ENCODE peak calls at places on chromosomes 5 and 9, in ten cellular contexts. C is sigmoid colon, Z is right lobe of liver, H is heart left ventricle, L is uterus, N is adrenal gland, B is IMR-90, F is testis, U is tibial nerve, I is A549. G is an unnamed sample.

GRCh38 chr9:132627120-132627519 is 42.7 kb downstream of the DDX31 start:
- DNase-seq in F (no peak), U (no peak), H (no peak), B (no peak), C (no peak), N (no peak), Z (no peak), L (no peak), I (peak), G (no peak)

GRCh38 chr5:168327994-168328393 is 36.5 kb downstream of the WWC1 start:
- DNase-seq in B (peak), H (no peak), Z (no peak), F (no peak), N (no peak), I (no peak), U (no peak), L (no peak), C (no peak), G (no peak)

GRCh38 chr5:31113101-31113500 is 80.4 kb upstream of the CDH6 start:
- DNase-seq in F (no peak), N (no peak), U (no peak), H (no peak), Z (no peak), C (no peak), B (peak), I (no peak), L (no peak), G (no peak)

GRCh38 chr5:143094087-143094511 is 309.4 kb downstream of the NR3C1 start:
- DNase-seq in L (no peak), Z (no peak), N (no peak), C (no peak), U (no peak), F (no peak), I (no peak), B (peak), H (no peak), G (no peak)

GRCh38 chr5:179530069-179530998 is 20.0 kb upstream of the RUFY1 start:
- DNase-seq in I (peak), B (no peak), L (peak), F (peak), N (peak), Z (peak), H (peak), U (no peak), C (peak), G (peak)

GRCh38 chr5:126527158-126527557 is 67.9 kb downstream of the ALDH7A1 start:
- DNase-seq in Z (no peak), F (no peak), L (no peak), N (no peak), U (no peak), I (no peak), H (no peak), C (no peak), B (no peak), G (no peak)

GRCh38 chr9:78073722-78074121 is 42.1 kb upstream of the GNAQ start:
- DNase-seq in Z (no peak), I (no peak), U (no peak), F (no peak), N (no peak), C (no peak), B (no peak), H (no peak), L (no peak), G (no peak)

GRCh38 chr5:88786217-88786560 is 96.8 kb downstream of the MEF2C start:
- DNase-seq in B (no peak), L (no peak), I (no peak), U (no peak), H (no peak), N (no peak), Z (no peak), C (no peak), F (no peak), G (no peak)

GRCh38 chr5:146789712-146790660 is 88.6 kb downstream of the PPP2R2B start:
- DNase-seq in H (no peak), F (no peak), L (no peak), B (no peak), U (no peak), N (no peak), Z (no peak), I (no peak), C (no peak), G (no peak)

GRCh38 chr9:127192744-127193143 is 70.3 kb upstream of the ANGPTL2 start:
- DNase-seq in N (peak), B (no peak), L (no peak), F (no peak), Z (no peak), H (no peak), C (no peak), I (no peak), U (no peak), G (no peak)

GRCh38 chr5:32020271-32020670 is 153.8 kb downstream of the GOLPH3 start:
- DNase-seq in Z (no peak), C (no peak), I (no peak), L (no peak), N (no peak), H (no peak), U (no peak), B (no peak), F (no peak), G (no peak)

GRCh38 chr5:474826-475661 is 32.1 kb downstream of the EXOC3 start:
- DNase-seq in N (no peak), H (no peak), U (no peak), L (no peak), B (peak), Z (peak), F (no peak), C (peak), I (peak), G (no peak)

GRCh38 chr9:89022071-89022721 is 30.9 kb downstream of the S1PR3 start:
- DNase-seq in B (peak), F (no peak), L (no peak), N (no peak), C (no peak), Z (no peak), H (no peak), I (no peak), U (no peak), G (peak)

GRCh38 chr9:130423272-130423671 is 21.5 kb upstream of the ASS1 start:
- DNase-seq in L (no peak), U (no peak), F (no peak), B (no peak), H (peak), I (no peak), Z (no peak), N (no peak), C (peak), G (no peak)

GRCh38 chr5:153489611-153490010 is 859 bp upstream of the GRIA1 start:
- DNase-seq in B (peak), Z (no peak), H (no peak), C (no peak), N (no peak), F (no peak), I (no peak), L (no peak), U (no peak), G (no peak)

GRCh38 chr5:40877371-40877988 is 31.8 kb upstream of the C7 start:
- DNase-seq in U (no peak), L (no peak), N (no peak), F (no peak), C (no peak), H (no peak), I (no peak), Z (no peak), B (no peak), G (no peak)

GRCh38 chr5:125384071-125384470 is 637.6 kb upstream of the ZNF608 start:
- DNase-seq in Z (no peak), C (no peak), F (no peak), B (no peak), H (no peak), L (no peak), I (no peak), N (no peak), U (no peak), G (no peak)

GRCh38 chr5:65102826-65103673 is 334.3 kb downstream of the CWC27 start:
- DNase-seq in B (peak), Z (peak), C (peak), U (peak), F (peak), H (peak), L (peak), I (peak), N (peak), G (peak)
- TF ChIP-seq POLR2A in B (no peak), Z (peak), C (no peak), U (no peak), F (no peak), H (peak), L (no peak), I (peak), N (peak), G (no peak)

DNA sequence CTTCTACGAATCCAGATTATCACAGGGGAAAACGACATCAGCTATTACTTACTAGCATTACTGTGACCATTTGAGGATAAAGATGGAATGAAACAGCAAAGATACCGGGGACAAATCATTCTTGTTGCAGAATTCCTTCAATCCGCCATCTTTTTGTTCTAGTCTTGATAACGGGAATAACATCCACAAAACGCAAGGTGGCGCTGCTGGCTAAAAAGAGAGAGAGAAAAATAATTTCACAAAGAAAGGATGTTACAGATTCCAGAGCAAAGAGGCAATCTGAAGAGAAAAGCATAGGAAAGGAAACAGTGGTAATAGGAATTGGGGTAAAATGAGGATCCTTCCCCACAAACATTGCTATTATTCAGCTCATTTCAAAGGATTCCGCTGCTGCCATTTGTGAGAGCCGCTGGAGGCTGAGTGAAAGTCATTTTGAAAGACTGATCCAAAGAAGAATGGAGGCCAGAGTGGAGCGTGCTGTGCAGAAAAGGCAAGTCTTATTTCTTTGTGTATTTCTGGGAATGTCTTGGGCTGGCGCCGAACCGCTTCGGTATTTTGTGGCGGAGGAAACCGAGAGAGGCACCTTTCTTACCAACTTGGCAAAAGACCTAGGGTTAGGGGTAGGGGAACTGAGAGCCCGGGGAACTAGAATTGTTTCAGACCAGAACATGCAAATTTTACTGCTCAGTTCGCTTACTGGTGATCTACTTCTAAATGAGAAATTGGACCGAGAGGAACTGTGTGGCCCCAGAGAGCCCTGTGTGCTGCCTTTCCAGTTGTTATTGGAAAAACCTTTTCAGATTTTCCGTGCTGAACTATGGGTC is at the start of gene PCDHB7:
- DNase-seq in N (no peak), H (no peak), L (peak), C (no peak), B (peak), Z (no peak), I (peak), F (peak), U (no peak), G (no peak)
- TF ChIP-seq CTCF in N (peak), H (peak), L (no peak), C (peak), B (peak), Z (peak), I (no peak), F (peak), U (no peak), G (no peak)

GRCh38 chr5:180802325-180803180 is at the start of gene MGAT1:
- DNase-seq in F (peak), N (peak), H (peak), B (peak), I (peak), L (peak), U (peak), C (peak), Z (peak), G (peak)
- TF ChIP-seq POLR2A in F (peak), N (peak), H (peak), B (peak), I (peak), L (peak), U (peak), C (peak), Z (peak), G (no peak)

DNA sequence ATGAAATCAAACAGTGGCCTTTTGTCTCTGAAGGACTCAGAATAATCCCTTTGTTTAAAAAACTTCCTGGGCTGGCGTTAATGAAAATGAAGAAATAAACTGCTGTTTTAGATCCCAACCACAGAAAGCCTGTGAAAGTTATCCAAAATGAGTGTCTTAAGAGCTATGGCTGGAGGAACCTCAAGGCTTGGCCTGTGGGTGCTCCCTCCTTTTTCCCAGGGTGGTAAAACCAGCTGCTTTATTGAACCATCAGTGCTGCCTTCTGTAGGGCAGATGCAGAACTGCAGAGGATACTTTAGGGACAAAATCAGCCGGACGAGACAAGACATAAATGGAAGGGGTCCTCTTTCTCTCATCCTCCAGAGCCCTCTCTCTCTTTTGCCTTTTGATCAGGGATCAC is 100.9 kb downstream of the SMARCA2 start:
- DNase-seq in L (no peak), C (no peak), F (peak), N (no peak), H (no peak), I (peak), U (no peak), Z (no peak), B (no peak), G (no peak)
- TF ChIP-seq CTCF in L (no peak), C (no peak), F (peak), N (peak), H (peak), I (peak), U (no peak), Z (peak), B (peak), G (no peak)

GRCh38 chr5:178153530-178154340 is at the start of gene NHP2:
- DNase-seq in U (peak), N (peak), Z (peak), C (peak), H (peak), B (peak), I (peak), L (peak), F (peak), G (peak)
- TF ChIP-seq POLR2A in U (no peak), N (peak), Z (peak), C (peak), H (peak), B (peak), I (peak), L (no peak), F (no peak), G (no peak)

GRCh38 chr5:92659246-92659645 is 921.8 kb downstream of the NR2F1-AS1 start:
- DNase-seq in U (no peak), H (no peak), F (no peak), B (no peak), I (no peak), C (no peak), L (no peak), N (no peak), Z (no peak), G (no peak)

GRCh38 chr5:92665506-92665905 is 915.5 kb downstream of the NR2F1-AS1 start:
- DNase-seq in B (no peak), L (no peak), F (no peak), C (no peak), I (no peak), H (no peak), N (no peak), U (no peak), Z (no peak), G (no peak)

GRCh38 chr5:92662741-92663140 is 918.3 kb downstream of the NR2F1-AS1 start:
- DNase-seq in L (no peak), I (no peak), N (no peak), U (no peak), Z (no peak), F (no peak), H (no peak), B (no peak), C (no peak), G (no peak)
- TF ChIP-seq CTCF in L (no peak), I (no peak), N (no peak), U (no peak), Z (no peak), F (no peak), H (no peak), B (no peak), C (no peak), G (no peak)

DNA sequence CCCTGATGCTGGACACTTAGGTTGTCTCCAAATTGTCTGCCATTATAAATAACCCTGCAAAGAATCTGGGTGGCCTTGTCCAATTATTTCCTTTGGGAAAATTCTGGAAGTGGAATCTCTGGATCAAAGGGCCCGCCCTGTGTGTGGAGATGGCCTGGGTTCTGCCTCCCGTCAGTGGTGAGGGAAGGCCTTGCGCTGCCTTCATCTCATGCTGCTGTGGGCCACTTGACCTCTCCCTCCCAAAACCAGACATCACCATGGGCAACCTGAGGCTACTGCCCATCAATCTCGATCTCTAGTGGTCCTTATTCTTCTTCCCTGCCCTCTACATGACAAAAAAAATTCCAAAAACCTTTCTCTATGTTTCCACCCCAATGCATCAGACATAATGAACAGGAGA is 6.6 kb downstream of the CLTB start:
- DNase-seq in L (no peak), F (no peak), H (no peak), I (no peak), N (no peak), Z (no peak), B (no peak), U (no peak), C (no peak), G (peak)
- TF ChIP-seq POLR2A in L (no peak), F (no peak), H (no peak), I (no peak), N (no peak), Z (no peak), B (no peak), U (no peak), C (no peak), G (no peak)

GRCh38 chr5:141349917-141350619 is at the start of gene PCDHGB1:
- DNase-seq in B (peak), L (no peak), U (no peak), H (no peak), I (peak), Z (peak), C (no peak), F (peak), N (no peak), G (peak)
- TF ChIP-seq CTCF in B (peak), L (no peak), U (no peak), H (peak), I (peak), Z (peak), C (no peak), F (peak), N (peak), G (no peak)

G was measured in lower leg skin.